ENCODE peak calls at places on chromosome 20, in nine cellular contexts. One of them, this sample, is unnamed.

GRCh38 chr20:51456511-51457280 is 85.8 kb downstream of the NFATC2 start:
- DNase-seq in uterus: peak; percentile 98
- DNase-seq in H1: no peak
- DNase-seq in esophagus muscularis mucosa: peak; percentile 98
- DNase-seq in heart left ventricle: peak; percentile 94
- DNase-seq in tibial nerve: peak; percentile 97
- DNase-seq in lower leg skin: peak; percentile 95
- DNase-seq in A549: peak; percentile 96
- DNase-seq in testis: peak; percentile 94
- DNase-seq in this sample: peak; percentile 63

GRCh38 chr20:35629432-35630145 is 14.0 kb downstream of the SPAG4 start:
- DNase-seq in esophagus muscularis mucosa: no peak
- DNase-seq in tibial nerve: no peak
- DNase-seq in heart left ventricle: no peak
- DNase-seq in uterus: no peak
- DNase-seq in H1: no peak
- DNase-seq in testis: no peak
- DNase-seq in A549: no peak
- DNase-seq in lower leg skin: no peak
- DNase-seq in this sample: no peak

GRCh38 chr20:14633507-14633906 is 296.1 kb upstream of the FLRT3 start:
- DNase-seq in A549: no peak
- DNase-seq in uterus: no peak
- DNase-seq in H1: no peak
- DNase-seq in heart left ventricle: no peak
- DNase-seq in lower leg skin: no peak
- DNase-seq in esophagus muscularis mucosa: no peak
- DNase-seq in testis: no peak
- DNase-seq in tibial nerve: no peak
- DNase-seq in this sample: no peak

GRCh38 chr20:19783966-19784401 is 25.9 kb downstream of the RIN2 start:
- DNase-seq in tibial nerve: no peak
- DNase-seq in esophagus muscularis mucosa: no peak
- DNase-seq in A549: peak; percentile 76
- DNase-seq in H1: no peak
- DNase-seq in testis: peak; percentile 28
- DNase-seq in heart left ventricle: peak; percentile 42
- DNase-seq in lower leg skin: no peak
- DNase-seq in uterus: no peak
- DNase-seq in this sample: no peak

GRCh38 chr20:25499855-25500434 is 85.4 kb downstream of the NINL start:
- DNase-seq in testis: no peak
- DNase-seq in H1: no peak
- DNase-seq in tibial nerve: no peak
- DNase-seq in uterus: no peak
- DNase-seq in heart left ventricle: no peak
- DNase-seq in lower leg skin: no peak
- DNase-seq in A549: no peak
- DNase-seq in esophagus muscularis mucosa: no peak
- DNase-seq in this sample: no peak

GRCh38 chr20:44643596-44644383 is 7.7 kb downstream of the ADA start:
- DNase-seq in esophagus muscularis mucosa: no peak
- DNase-seq in heart left ventricle: peak; percentile 75
- DNase-seq in uterus: peak; percentile 52
- DNase-seq in testis: no peak
- DNase-seq in tibial nerve: no peak
- DNase-seq in A549: peak; percentile 93
- DNase-seq in H1: peak; percentile 67
- DNase-seq in lower leg skin: peak; percentile 34
- DNase-seq in this sample: peak; percentile 59

GRCh38 chr20:36917943-36918342 is 33.6 kb downstream of the SAMHD1 start:
- DNase-seq in uterus: no peak
- DNase-seq in H1: no peak
- DNase-seq in testis: no peak
- DNase-seq in tibial nerve: no peak
- DNase-seq in lower leg skin: no peak
- DNase-seq in esophagus muscularis mucosa: no peak
- DNase-seq in A549: no peak
- DNase-seq in heart left ventricle: no peak
- DNase-seq in this sample: no peak

GRCh38 chr20:23200914-23201313 is 114.8 kb upstream of the CD93 start:
- DNase-seq in esophagus muscularis mucosa: no peak
- DNase-seq in A549: peak; percentile 66
- DNase-seq in testis: no peak
- DNase-seq in uterus: no peak
- DNase-seq in H1: peak; percentile 70
- DNase-seq in tibial nerve: no peak
- DNase-seq in heart left ventricle: no peak
- DNase-seq in lower leg skin: no peak
- DNase-seq in this sample: peak; percentile 44

GRCh38 chr20:46951405-46951804 is 56.8 kb downstream of the EYA2 start:
- DNase-seq in heart left ventricle: no peak
- DNase-seq in A549: no peak
- DNase-seq in uterus: no peak
- DNase-seq in tibial nerve: no peak
- DNase-seq in H1: no peak
- DNase-seq in lower leg skin: no peak
- DNase-seq in esophagus muscularis mucosa: no peak
- DNase-seq in testis: no peak
- DNase-seq in this sample: no peak

GRCh38 chr20:13995841-13996240 is 525 bp downstream of the MACROD2 start:
- DNase-seq in uterus: peak; percentile 27
- DNase-seq in lower leg skin: no peak
- DNase-seq in esophagus muscularis mucosa: no peak
- DNase-seq in testis: peak; percentile 65
- DNase-seq in A549: peak; percentile 51
- DNase-seq in H1: peak; percentile 75
- DNase-seq in tibial nerve: no peak
- DNase-seq in heart left ventricle: peak; percentile 20
- DNase-seq in this sample: no peak

GRCh38 chr20:62122659-62123449 is 579 bp downstream of the LSM14B start:
- DNase-seq in A549: no peak
- DNase-seq in H1: no peak
- DNase-seq in heart left ventricle: peak; percentile 39
- DNase-seq in testis: peak; percentile 56
- DNase-seq in tibial nerve: no peak
- DNase-seq in esophagus muscularis mucosa: no peak
- DNase-seq in lower leg skin: no peak
- DNase-seq in uterus: peak; percentile 45
- DNase-seq in this sample: peak; percentile 51

GRCh38 chr20:3041818-3042504 is 1.5 kb upstream of the GNRH2 start:
- DNase-seq in A549: no peak
- DNase-seq in H1: no peak
- DNase-seq in lower leg skin: no peak
- DNase-seq in tibial nerve: no peak
- DNase-seq in heart left ventricle: no peak
- DNase-seq in esophagus muscularis mucosa: no peak
- DNase-seq in testis: no peak
- DNase-seq in uterus: no peak
- DNase-seq in this sample: no peak
- TF ChIP-seq POLR2A in A549: no peak
- TF ChIP-seq POLR2A in H1: no peak
- TF ChIP-seq POLR2A in lower leg skin: no peak
- TF ChIP-seq POLR2A in tibial nerve: no peak
- TF ChIP-seq POLR2A in heart left ventricle: no peak
- TF ChIP-seq POLR2A in esophagus muscularis mucosa: no peak
- TF ChIP-seq POLR2A in testis: no peak
- TF ChIP-seq POLR2A in uterus: no peak
- TF ChIP-seq POLR2A in this sample: no peak

DNA sequence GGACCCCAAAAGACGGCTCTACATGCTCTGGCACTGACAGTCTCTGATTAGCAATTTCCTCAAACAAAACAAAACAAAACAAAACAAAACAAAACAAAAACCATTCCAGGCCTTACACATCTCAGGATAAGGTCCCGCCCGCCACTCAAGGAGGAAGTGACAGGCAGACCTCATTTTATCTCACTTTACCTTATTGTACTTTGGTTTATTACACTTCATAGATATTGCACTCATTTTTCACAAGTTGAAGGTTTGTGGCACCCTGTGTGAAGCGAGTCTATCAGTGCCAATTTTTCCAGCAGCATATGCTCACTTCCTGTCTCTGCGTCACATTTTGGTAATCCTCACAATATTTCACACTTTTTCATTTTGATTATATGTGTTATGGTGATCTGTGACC is 15.2 kb downstream of the ZBP1 start:
- DNase-seq in H1: no peak
- DNase-seq in lower leg skin: no peak
- DNase-seq in testis: no peak
- DNase-seq in uterus: no peak
- DNase-seq in A549: no peak
- DNase-seq in heart left ventricle: no peak
- DNase-seq in esophagus muscularis mucosa: no peak
- DNase-seq in tibial nerve: no peak
- DNase-seq in this sample: no peak
- TF ChIP-seq POLR2A in H1: no peak
- TF ChIP-seq POLR2A in lower leg skin: no peak
- TF ChIP-seq POLR2A in testis: no peak
- TF ChIP-seq POLR2A in uterus: no peak
- TF ChIP-seq POLR2A in A549: no peak
- TF ChIP-seq POLR2A in heart left ventricle: no peak
- TF ChIP-seq POLR2A in esophagus muscularis mucosa: no peak
- TF ChIP-seq POLR2A in tibial nerve: no peak
- TF ChIP-seq POLR2A in this sample: no peak

DNA sequence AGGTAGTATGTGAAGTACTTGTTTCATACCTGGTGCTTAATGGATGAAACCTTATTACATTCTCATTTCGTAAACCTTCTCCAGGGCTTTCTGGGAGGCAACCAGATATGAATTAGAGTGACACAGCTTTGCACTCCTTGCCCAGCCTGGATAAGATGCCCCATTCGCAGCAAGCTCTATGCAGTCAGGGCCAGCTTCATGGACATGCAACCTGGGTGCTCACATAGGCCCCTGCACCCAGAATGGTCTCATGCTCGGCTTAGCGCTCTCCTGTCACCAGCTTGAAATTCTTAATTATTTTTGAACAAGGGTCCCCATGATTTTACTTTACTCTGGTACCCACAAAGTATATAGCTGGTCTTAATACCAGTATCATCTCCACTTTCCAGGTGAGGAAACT is 11.3 kb upstream of the PTGIS start:
- DNase-seq in tibial nerve: no peak
- DNase-seq in heart left ventricle: no peak
- DNase-seq in H1: no peak
- DNase-seq in uterus: no peak
- DNase-seq in A549: no peak
- DNase-seq in esophagus muscularis mucosa: no peak
- DNase-seq in testis: no peak
- DNase-seq in lower leg skin: no peak
- DNase-seq in this sample: no peak
- TF ChIP-seq POLR2A in tibial nerve: no peak
- TF ChIP-seq POLR2A in heart left ventricle: no peak
- TF ChIP-seq POLR2A in H1: no peak
- TF ChIP-seq POLR2A in uterus: no peak
- TF ChIP-seq POLR2A in A549: no peak
- TF ChIP-seq POLR2A in esophagus muscularis mucosa: no peak
- TF ChIP-seq POLR2A in testis: no peak
- TF ChIP-seq POLR2A in lower leg skin: no peak
- TF ChIP-seq POLR2A in this sample: no peak

DNA sequence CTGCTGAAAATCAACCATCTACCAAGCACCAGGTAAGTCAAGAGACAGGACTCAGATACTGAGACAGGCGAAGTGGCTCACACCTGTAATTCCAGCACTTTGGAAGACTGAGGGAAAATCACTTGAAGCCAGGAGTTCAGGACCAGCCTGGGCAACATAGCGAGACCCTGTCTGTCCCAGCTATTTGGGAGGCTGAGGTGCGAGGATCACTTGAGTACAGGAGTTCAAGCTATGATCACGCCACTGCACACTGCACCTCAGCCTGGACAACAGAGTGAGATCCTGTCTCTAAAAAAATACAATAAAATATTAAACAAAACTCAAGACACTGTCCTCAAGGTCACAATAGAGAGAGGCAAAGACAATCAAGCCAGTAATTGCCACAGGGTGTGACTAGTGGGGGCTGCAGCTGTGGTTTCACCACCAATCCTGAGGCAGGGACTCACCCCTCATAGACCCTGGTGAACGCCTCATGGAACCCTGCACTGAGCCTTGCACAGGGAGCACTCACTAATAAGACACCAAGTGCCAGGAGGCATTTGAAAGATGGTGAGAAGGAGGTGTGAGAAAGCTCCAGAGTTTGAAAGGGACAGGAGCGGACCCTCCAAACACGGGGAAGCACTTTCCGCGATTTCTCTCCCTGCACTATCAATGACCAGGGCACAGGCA is 1.7 kb downstream of the SNHG17 start:
- DNase-seq in tibial nerve: no peak
- DNase-seq in H1: no peak
- DNase-seq in uterus: no peak
- DNase-seq in esophagus muscularis mucosa: no peak
- DNase-seq in lower leg skin: no peak
- DNase-seq in heart left ventricle: no peak
- DNase-seq in A549: no peak
- DNase-seq in testis: no peak
- DNase-seq in this sample: peak; percentile 34
- TF ChIP-seq POLR2A in tibial nerve: no peak
- TF ChIP-seq POLR2A in H1: no peak
- TF ChIP-seq POLR2A in uterus: no peak
- TF ChIP-seq POLR2A in esophagus muscularis mucosa: no peak
- TF ChIP-seq POLR2A in lower leg skin: no peak
- TF ChIP-seq POLR2A in heart left ventricle: no peak
- TF ChIP-seq POLR2A in A549: no peak
- TF ChIP-seq POLR2A in testis: no peak
- TF ChIP-seq POLR2A in this sample: no peak